ENCODE peak calls at places on chromosome 12, in six cellular contexts. Q, F, E, N, J and Z are unnamed samples. For H3K36me3, the result is how much of the 10 kb centered on the place peaks cover.

GRCh38 chr12:44875417-44875953 is 630 bp downstream of the NELL2 start:
- DNase-seq in Q (no peak), N (no peak), E (no peak), J (no peak), F (no peak), Z (no peak)

GRCh38 chr12:124847675-124848074 is 16.0 kb downstream of the SCARB1 start:
- DNase-seq in J (no peak), Q (no peak), N (no peak), E (no peak), F (peak), Z (no peak)

GRCh38 chr12:2582631-2583616 is 211.8 kb upstream of the FKBP4 start:
- DNase-seq in Q (peak), N (no peak), E (peak), J (peak), F (peak), Z (peak)

GRCh38 chr12:56206373-56207166 is 15.2 kb downstream of the RNF41 start:
- DNase-seq in N (peak), Q (no peak), E (peak), F (peak), J (peak), Z (peak)

GRCh38 chr12:119154435-119154818 is 24.3 kb upstream of the HSPB8 start:
- DNase-seq in N (no peak), E (no peak), J (no peak), Q (no peak), F (no peak), Z (no peak)

GRCh38 chr12:69985656-69986055 is 160.6 kb downstream of the MYRFL start:
- DNase-seq in N (no peak), Q (no peak), E (peak), J (peak), F (no peak), Z (no peak)

GRCh38 chr12:66694666-66695065 is 15.8 kb upstream of the GRIP1 start:
- DNase-seq in Q (no peak), J (no peak), N (no peak), E (no peak), F (no peak), Z (no peak)

GRCh38 chr12:98418357-98419075 is 96.9 kb upstream of the TMPO start:
- DNase-seq in E (peak), F (peak), J (peak), Q (peak), N (peak), Z (peak)

GRCh38 chr12:80792861-80793260 is 76.1 kb downstream of the MYF5 start:
- DNase-seq in N (no peak), J (no peak), F (no peak), E (no peak), Q (no peak), Z (no peak)

GRCh38 chr12:91178139-91178561 is 4.5 kb downstream of the DCN start:
- DNase-seq in Q (no peak), E (no peak), F (peak), J (no peak), N (no peak), Z (no peak)

GRCh38 chr12:51323966-51324895 is at the start of gene BIN2:
- DNase-seq in E (peak), J (no peak), Q (peak), F (peak), N (no peak), Z (peak)

GRCh38 chr12:49689785-49690184 is 17.4 kb downstream of the FMNL3 start:
- DNase-seq in J (no peak), E (no peak), F (no peak), Q (no peak), N (no peak), Z (no peak)

GRCh38 chr12:69987453-69988102 is 162.6 kb downstream of the MYRFL start:
- DNase-seq in Q (no peak), N (no peak), F (no peak), E (peak), J (peak), Z (no peak)

GRCh38 chr12:66590276-66590675 is 88.6 kb downstream of the GRIP1 start:
- DNase-seq in N (no peak), J (no peak), E (no peak), Q (no peak), F (no peak), Z (no peak)

GRCh38 chr12:98456583-98457573 is 58.5 kb upstream of the TMPO start:
- DNase-seq in N (no peak), J (peak), E (peak), F (peak), Q (peak), Z (peak)

GRCh38 chr12:76490763-76491162 is 68.8 kb downstream of the OSBPL8 start:
- DNase-seq in F (no peak), N (no peak), J (no peak), E (no peak), Q (no peak), Z (no peak)

GRCh38 chr12:55745361-55746146 is 2.6 kb downstream of the GDF11 start:
- DNase-seq in E (no peak), F (no peak), N (no peak), J (no peak), Q (no peak), Z (peak)

GRCh38 chr12:98373982-98374381 is 141.4 kb upstream of the TMPO start:
- DNase-seq in Q (no peak), J (no peak), F (no peak), N (no peak), E (no peak), Z (no peak)

GRCh38 chr12:11813422-11813813 is 163.9 kb downstream of the ETV6 start:
- DNase-seq in F (no peak), N (no peak), E (no peak), Q (no peak), J (no peak), Z (no peak)

GRCh38 chr12:19044430-19044829 is 85.1 kb upstream of the PLEKHA5 start:
- DNase-seq in Q (no peak), N (no peak), F (no peak), J (no peak), E (no peak), Z (no peak)

GRCh38 chr12:1502441-1502785 is 92.0 kb downstream of the FBXL14 start:
- DNase-seq in Q (no peak), E (no peak), J (no peak), N (no peak), F (no peak), Z (no peak)

GRCh38 chr12:111363578-111363977 is 5.3 kb downstream of the PHETA1 start:
- DNase-seq in E (no peak), Q (no peak), J (peak), N (no peak), F (no peak), Z (no peak)

GRCh38 chr12:71731439-71732356 is 23.0 kb upstream of the RAB21 start:
- DNase-seq in F (no peak), N (no peak), E (no peak), Q (no peak), J (no peak), Z (no peak)

GRCh38 chr12:84276215-84276614 is 636.4 kb downstream of the SLC6A15 start:
- DNase-seq in Q (no peak), N (no peak), F (no peak), J (no peak), E (no peak), Z (no peak)

GRCh38 chr12:80778005-80778541 is 61.4 kb downstream of the MYF5 start:
- DNase-seq in F (peak), E (peak), N (no peak), Q (no peak), J (peak), Z (peak)

GRCh38 chr12:114879354-114879753 is 195.4 kb upstream of the TBX3 start:
- DNase-seq in Q (no peak), J (no peak), E (no peak), F (no peak), N (no peak), Z (no peak)

GRCh38 chr12:59699408-59700144 is 103.7 kb downstream of the SLC16A7 start:
- DNase-seq in E (no peak), N (no peak), J (no peak), Q (no peak), F (no peak), Z (no peak)

GRCh38 chr12:59700145-59700435 is 104.3 kb downstream of the SLC16A7 start:
- DNase-seq in N (no peak), E (no peak), J (no peak), Q (no peak), F (no peak), Z (no peak)

GRCh38 chr12:59695379-59695778 is 99.5 kb downstream of the SLC16A7 start:
- DNase-seq in J (no peak), Q (no peak), F (no peak), E (no peak), N (no peak), Z (no peak)

DNA sequence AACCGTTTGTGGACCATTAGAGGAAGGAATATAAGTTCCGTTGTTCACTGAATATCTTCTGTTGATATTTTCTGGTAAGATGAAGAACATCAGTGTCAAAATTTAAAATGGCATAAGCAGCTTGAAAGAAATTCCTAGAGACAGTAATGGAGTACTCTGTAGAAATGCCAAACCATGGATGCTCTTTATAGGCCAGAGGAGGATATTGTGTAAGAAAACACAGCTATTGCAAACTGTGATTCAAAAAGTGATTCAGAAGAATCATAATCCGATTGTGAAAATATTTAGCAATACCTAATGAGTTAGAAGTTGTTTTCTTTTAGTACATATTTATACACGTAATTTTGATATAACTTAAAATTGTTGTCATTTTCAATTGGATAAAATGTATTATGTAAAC is 102.8 kb downstream of the SLC16A7 start:
- DNase-seq in Q (no peak), N (no peak), F (no peak), J (no peak), E (no peak), Z (no peak)
- H3K27ac ChIP-seq in Q (no peak), N (no peak), F (no peak), J (no peak), E (no peak), Z (no peak)

GRCh38 chr12:27685274-27685673 is 11.0 kb upstream of the REP15 start:
- DNase-seq in F (no peak), N (no peak), E (no peak), Q (no peak), J (no peak), Z (no peak)
- H3K36me3 ChIP-seq in F (under half), N (under half), E (under half), Q (half or more), J (under half), Z (under half)

DNA sequence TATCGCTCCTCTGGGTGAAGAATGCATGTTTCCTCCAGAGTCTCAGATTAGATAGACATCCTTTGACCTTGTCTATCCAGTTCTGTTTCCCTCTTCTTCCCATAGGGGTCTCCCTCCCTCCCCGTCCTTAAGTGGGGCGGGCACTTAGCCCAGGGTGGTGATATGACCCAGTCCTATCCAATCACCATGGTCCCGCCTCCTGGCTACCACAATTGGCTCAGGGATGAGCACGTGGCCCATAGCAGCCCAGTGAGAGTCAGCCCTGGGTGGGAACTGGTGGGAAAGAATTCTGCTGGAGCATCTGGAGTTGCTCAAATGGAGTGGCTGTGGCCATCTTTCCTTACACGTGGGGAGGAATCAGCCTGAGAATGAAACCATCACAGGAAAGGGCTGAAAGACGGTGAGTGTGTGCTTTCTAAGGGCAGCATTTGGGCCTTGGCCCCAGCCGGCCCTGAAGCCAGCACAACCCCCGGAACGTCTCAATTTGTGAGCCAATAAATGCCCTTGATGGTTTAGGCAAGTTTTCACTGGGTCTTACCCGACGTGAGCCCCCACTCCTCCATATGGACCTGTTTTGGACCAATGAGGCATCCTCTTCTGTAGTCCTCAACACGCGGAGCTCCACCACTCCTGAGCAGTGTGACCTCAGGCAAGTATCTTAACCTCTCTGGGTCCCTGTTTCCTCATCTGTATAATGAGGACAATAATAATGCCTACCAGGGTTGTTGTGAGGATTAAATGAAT is 14.3 kb upstream of the MLXIP start:
- DNase-seq in F (peak), Q (peak), J (peak), E (peak), N (peak), Z (peak)
- TF ChIP-seq CTCF in F (peak), Q (peak), J (peak), E (peak), N (peak), Z (peak)

GRCh38 chr12:92561543-92561899 is 141.3 kb upstream of the PLEKHG7 start:
- DNase-seq in F (no peak), J (no peak), N (peak), Q (no peak), E (peak), Z (no peak)
- H3K27ac ChIP-seq in F (peak), J (no peak), N (peak), Q (no peak), E (peak), Z (no peak)

GRCh38 chr12:47190271-47190750 is 110.6 kb upstream of the AMIGO2 start:
- DNase-seq in Q (no peak), J (no peak), F (no peak), E (no peak), N (no peak), Z (no peak)
- H3K36me3 ChIP-seq in Q (under half), J (under half), F (under half), E (under half), N (under half), Z (under half)

DNA sequence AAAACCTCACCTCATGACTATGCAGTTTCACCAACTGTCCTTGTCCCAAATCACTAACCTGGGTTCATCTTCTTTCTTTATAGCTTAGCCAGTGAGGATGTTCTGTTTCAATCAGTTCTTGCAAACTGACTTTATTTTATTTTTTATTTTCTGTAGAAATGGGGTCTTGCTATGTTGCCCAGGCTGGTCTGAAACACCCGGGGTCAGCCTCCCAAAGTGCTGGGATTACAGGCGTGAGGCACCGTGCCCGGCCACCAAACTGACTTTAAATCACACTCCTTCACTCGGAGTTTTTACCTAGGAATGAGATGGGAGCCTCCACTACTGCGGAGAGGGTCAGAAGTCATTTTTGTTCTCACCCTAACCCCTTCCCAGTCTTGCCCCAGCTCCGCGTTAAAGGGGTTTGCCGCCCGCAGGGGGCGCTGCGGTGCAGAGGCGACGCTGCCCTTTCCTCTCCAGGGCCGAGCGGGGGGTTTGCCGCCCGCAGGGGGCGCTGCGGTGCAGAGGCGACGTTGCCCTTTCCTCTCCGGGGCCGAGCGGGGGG is 7.0 kb upstream of the B4GALNT3 start:
- DNase-seq in J (no peak), E (peak), F (no peak), Q (no peak), N (no peak), Z (peak)
- TF ChIP-seq CTCF in J (no peak), E (peak), F (no peak), Q (no peak), N (no peak), Z (no peak)

GRCh38 chr12:60152756-60153155 is 556.9 kb downstream of the SLC16A7 start:
- DNase-seq in Q (no peak), E (no peak), J (no peak), N (no peak), F (no peak), Z (no peak)

GRCh38 chr12:60148109-60148508 is 552.3 kb downstream of the SLC16A7 start:
- DNase-seq in E (no peak), N (no peak), J (no peak), Q (no peak), F (no peak), Z (no peak)

GRCh38 chr12:60144395-60144794 is 548.6 kb downstream of the SLC16A7 start:
- DNase-seq in N (no peak), J (no peak), F (no peak), Q (no peak), E (no peak), Z (no peak)

DNA sequence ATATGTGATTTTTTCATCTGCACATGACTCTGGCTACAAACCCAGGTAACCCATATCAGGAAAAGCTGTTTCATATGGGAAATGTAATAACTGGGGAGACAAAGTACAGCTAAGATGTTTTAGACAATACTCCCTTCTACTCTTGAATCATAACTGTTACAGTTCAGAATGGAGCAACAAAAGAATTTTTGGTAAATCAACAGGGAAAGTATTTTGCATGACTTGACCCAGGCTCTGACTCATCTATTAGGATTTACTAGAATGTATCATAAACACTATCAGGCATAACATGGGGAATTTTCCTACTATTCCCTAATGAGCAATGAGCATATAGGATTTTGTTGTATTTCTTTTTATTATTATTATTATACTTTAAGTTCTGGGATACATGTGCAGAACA is 553.0 kb downstream of the SLC16A7 start:
- DNase-seq in N (no peak), Q (no peak), F (no peak), E (no peak), J (no peak), Z (no peak)
- H3K27ac ChIP-seq in N (no peak), Q (no peak), F (no peak), E (no peak), J (no peak), Z (no peak)

DNA sequence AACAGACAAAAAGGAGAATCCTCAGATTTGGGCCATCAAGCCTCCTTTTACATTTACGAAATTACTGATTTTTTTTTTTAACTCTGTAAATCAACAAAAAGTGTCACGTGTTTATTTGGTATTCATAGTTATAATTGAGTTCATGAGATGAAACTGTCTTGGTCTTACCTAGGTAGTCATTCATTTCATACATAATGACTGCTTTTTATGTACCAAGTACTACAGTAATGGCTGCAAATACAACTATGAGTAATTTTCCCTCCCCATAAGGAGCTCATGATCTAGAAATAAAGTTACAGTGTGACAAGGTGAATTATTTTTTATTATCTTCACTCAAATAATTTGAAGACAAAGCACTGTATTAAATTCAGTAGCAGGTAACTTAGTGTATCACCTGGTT is 6.4 kb upstream of the TBK1 start:
- DNase-seq in J (no peak), E (no peak), Q (no peak), F (no peak), N (no peak), Z (no peak)
- H3K36me3 ChIP-seq in J (half or more), E (under half), Q (half or more), F (under half), N (under half), Z (half or more)